ENCODE peak calls at places on chromosomes 1 and 21, in nine cellular contexts. S, A, N, U, L, X, B, P and V are unnamed samples.

GRCh38 chr1:78536427-78536826 is 45.7 kb downstream of the PTGFR start:
- DNase-seq in U (peak), L (peak), N (no peak), S (no peak), B (no peak), P (no peak), A (peak), X (no peak), V (no peak)

GRCh38 chr1:226625326-226625725 is 76.8 kb downstream of the STUM start:
- DNase-seq in L (no peak), A (no peak), B (no peak), P (peak), S (no peak), X (no peak), N (no peak), U (no peak), V (no peak)

GRCh38 chr1:226603030-226603960 is 54.7 kb downstream of the STUM start:
- DNase-seq in U (peak), L (peak), B (no peak), N (no peak), X (no peak), A (peak), S (no peak), P (peak), V (no peak)

GRCh38 chr1:54436826-54437225 is 30.6 kb upstream of the SSBP3 start:
- DNase-seq in L (no peak), X (no peak), P (no peak), S (no peak), U (no peak), B (no peak), A (no peak), N (no peak), V (no peak)

GRCh38 chr21:38925923-38926322 is 120.2 kb downstream of the ETS2 start:
- DNase-seq in U (peak), B (no peak), X (no peak), N (no peak), L (peak), A (peak), P (peak), S (no peak), V (no peak)

GRCh38 chr21:29075706-29076447 is 2.4 kb upstream of the CCT8 start:
- DNase-seq in A (peak), X (peak), U (no peak), S (no peak), N (no peak), L (peak), B (no peak), P (no peak), V (no peak)

GRCh38 chr1:61120307-61120840 is 38.0 kb downstream of the NFIA start:
- DNase-seq in X (no peak), B (no peak), A (no peak), P (no peak), S (no peak), N (no peak), L (no peak), U (no peak), V (no peak)

GRCh38 chr1:225996946-225997545 is 2.1 kb downstream of the SDE2 start:
- DNase-seq in P (no peak), U (no peak), S (no peak), N (peak), L (peak), X (no peak), B (no peak), A (peak), V (no peak)

GRCh38 chr1:71587961-71588360 is 507.1 kb upstream of the ZRANB2 start:
- DNase-seq in L (peak), B (no peak), P (no peak), U (peak), S (no peak), X (no peak), A (peak), N (no peak), V (peak)

GRCh38 chr1:223792046-223792445 is 53.7 kb downstream of the TP53BP2 start:
- DNase-seq in S (no peak), A (no peak), X (no peak), U (peak), P (no peak), L (no peak), B (no peak), N (no peak), V (no peak)

GRCh38 chr21:35796834-35797233 is 263.5 kb downstream of the SETD4 start:
- DNase-seq in A (no peak), U (no peak), X (no peak), S (no peak), N (no peak), L (no peak), P (no peak), B (no peak), V (no peak)

GRCh38 chr1:217344712-217345111 is 286.2 kb downstream of the GPATCH2 start:
- DNase-seq in L (no peak), N (no peak), U (no peak), P (no peak), X (no peak), S (no peak), B (no peak), A (no peak), V (no peak)

GRCh38 chr1:192088496-192088895 is 69.8 kb upstream of the RGS18 start:
- DNase-seq in N (no peak), P (no peak), S (no peak), U (no peak), B (no peak), X (no peak), L (no peak), A (no peak), V (no peak)

GRCh38 chr21:43658094-43658725 is 1.1 kb downstream of the HSF2BP start:
- DNase-seq in U (no peak), L (no peak), N (no peak), A (no peak), B (no peak), S (no peak), X (no peak), P (no peak), V (no peak)

GRCh38 chr1:218250492-218250891 is 34.6 kb upstream of the RRP15 start:
- DNase-seq in X (no peak), L (no peak), B (no peak), P (no peak), S (no peak), U (no peak), A (no peak), N (no peak), V (no peak)

GRCh38 chr1:26028490-26028980 is 7.0 kb downstream of the EXTL1 start:
- DNase-seq in N (no peak), B (no peak), X (no peak), S (no peak), P (no peak), U (no peak), A (no peak), L (no peak), V (no peak)

GRCh38 chr1:40796939-40797667 is 13.5 kb downstream of the KCNQ4 start:
- DNase-seq in B (no peak), U (peak), P (no peak), N (no peak), X (no peak), L (peak), S (no peak), A (no peak), V (no peak)

GRCh38 chr1:216140650-216141547 is 282.3 kb downstream of the USH2A start:
- DNase-seq in B (no peak), U (peak), X (no peak), N (no peak), L (no peak), P (no peak), A (peak), S (no peak), V (peak)

GRCh38 chr1:94068831-94069648 is 51.9 kb downstream of the ABCA4 start:
- DNase-seq in N (no peak), L (peak), A (no peak), X (no peak), S (no peak), B (no peak), U (no peak), P (peak), V (peak)

GRCh38 chr1:6098303-6099215 is 52.9 kb downstream of the KCNAB2 start:
- DNase-seq in S (no peak), N (no peak), A (peak), U (peak), P (peak), L (peak), B (no peak), X (no peak), V (no peak)

GRCh38 chr1:6100801-6101783 is 55.4 kb downstream of the KCNAB2 start:
- DNase-seq in N (no peak), U (no peak), P (peak), A (no peak), L (no peak), S (no peak), X (no peak), B (no peak), V (peak)

GRCh38 chr1:6101826-6102225 is 56.1 kb downstream of the KCNAB2 start:
- DNase-seq in L (no peak), P (peak), B (no peak), S (no peak), X (no peak), A (no peak), U (no peak), N (no peak), V (no peak)

GRCh38 chr1:6099297-6099696 is 53.6 kb downstream of the KCNAB2 start:
- DNase-seq in N (no peak), B (no peak), X (no peak), U (no peak), A (no peak), P (peak), L (no peak), S (no peak), V (no peak)

DNA sequence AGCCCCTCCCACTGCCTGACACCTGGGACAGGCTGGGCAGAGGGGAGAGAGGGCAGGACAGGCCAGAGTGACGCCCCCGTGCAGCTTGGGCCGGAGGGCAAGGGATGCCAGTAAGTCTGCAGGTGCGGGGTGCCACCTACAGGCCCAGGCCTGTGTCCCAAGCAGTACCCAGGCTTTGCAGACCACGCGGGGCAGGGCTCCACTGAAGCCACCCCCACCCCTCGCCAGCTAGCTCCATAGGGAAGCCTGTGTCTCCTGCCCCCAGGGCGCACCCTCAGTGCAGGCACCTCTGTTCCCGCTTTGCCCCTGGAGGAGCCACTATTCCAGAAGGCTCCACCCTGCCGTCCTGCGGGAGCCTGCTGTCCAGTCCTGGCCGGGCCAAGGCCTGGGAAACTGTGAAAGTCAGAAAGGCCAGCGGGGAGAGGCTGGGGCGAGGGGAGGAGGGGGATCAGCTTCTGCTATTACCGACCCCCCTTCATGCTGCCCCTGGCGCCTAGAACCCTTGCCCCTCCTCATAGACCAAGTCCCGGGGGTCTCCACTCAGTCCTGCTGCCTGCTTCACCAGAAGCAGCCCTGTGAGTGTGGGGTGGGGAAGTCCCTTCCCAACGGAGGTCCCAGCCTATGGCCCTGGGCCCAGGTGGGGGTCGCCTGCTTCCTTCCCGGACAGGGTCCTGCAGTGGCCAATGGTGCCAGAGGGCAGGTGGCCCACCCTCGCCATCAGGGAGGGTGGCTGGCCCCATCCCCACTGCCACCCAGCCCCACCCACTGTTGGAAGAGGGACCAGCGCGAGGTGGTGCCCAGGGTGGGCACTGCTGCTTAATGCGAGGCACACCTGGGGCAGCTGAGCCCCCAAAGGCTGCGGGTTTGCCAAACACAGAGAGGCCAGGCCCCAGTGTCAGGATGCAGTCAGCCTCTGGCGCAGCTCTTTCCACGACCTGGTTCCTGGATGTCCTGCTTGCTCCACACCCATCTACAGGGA is 54.4 kb downstream of the KCNAB2 start:
- DNase-seq in B (no peak), L (no peak), U (no peak), S (no peak), X (no peak), P (peak), A (no peak), N (peak), V (no peak)
- TF ChIP-seq CTCF in B (no peak), L (no peak), U (no peak), S (no peak), X (peak), P (no peak), A (no peak), N (peak), V (no peak)

GRCh38 chr1:100879422-100879821 is 15.2 kb downstream of the EXTL2 start:
- DNase-seq in L (no peak), U (peak), X (no peak), P (no peak), S (no peak), N (no peak), B (no peak), A (no peak), V (no peak)

GRCh38 chr1:100882622-100883186 is 11.9 kb downstream of the EXTL2 start:
- DNase-seq in L (no peak), S (no peak), B (no peak), N (no peak), U (no peak), P (no peak), X (no peak), A (no peak), V (no peak)

GRCh38 chr1:100881687-100882086 is 13.0 kb downstream of the EXTL2 start:
- DNase-seq in P (no peak), B (no peak), U (no peak), X (no peak), L (no peak), A (no peak), N (no peak), S (no peak), V (no peak)

DNA sequence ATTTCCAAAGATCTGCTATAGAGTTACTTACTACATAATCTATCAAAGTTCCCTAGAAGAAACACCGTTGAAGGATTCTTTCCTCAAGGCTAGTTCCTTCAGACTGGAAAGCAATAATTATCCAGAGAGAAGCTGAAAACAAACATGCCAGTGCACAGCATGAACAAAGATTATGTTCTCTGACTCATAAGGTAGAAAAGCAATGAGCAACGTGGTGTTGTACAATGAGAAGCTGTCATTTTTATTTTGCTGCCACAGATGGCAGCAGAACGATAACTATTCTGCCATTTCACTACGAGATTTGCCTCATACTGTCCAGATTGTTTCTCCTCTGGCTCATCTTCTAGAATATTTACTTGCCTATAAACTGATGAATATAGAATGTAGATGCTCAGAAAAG is 10.7 kb downstream of the EXTL2 start:
- DNase-seq in N (no peak), P (no peak), X (no peak), B (no peak), S (no peak), A (peak), L (peak), U (peak), V (no peak)
- TF ChIP-seq CTCF in N (peak), P (no peak), X (no peak), B (no peak), S (no peak), A (peak), L (no peak), U (no peak), V (no peak)

GRCh38 chr1:89843279-89844121 is 22.7 kb downstream of the LRRC8D start:
- DNase-seq in N (peak), A (peak), P (peak), S (peak), X (no peak), U (peak), B (peak), L (peak), V (peak)
- TF ChIP-seq CTCF in N (peak), A (peak), P (peak), S (peak), X (peak), U (peak), B (peak), L (peak), V (peak)

DNA sequence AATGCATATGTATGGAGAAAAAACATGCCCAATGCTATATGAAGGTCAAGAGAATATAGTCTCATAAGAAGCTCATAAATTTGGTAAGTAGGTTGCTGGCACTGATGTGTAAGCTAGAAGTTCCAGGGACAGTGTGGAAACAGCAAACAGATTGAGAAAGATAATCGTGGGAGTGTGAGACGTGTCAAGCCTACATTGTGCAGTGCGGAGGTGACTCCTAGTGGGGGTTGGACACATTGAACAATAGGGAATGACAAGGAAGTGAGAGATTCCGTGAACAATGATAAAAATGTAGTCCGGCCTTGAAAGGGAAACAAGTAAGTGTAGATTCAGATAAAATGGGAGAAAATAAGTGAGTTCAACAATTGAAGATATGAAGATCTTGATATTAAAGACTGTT is 788.4 kb upstream of the PRMT6 start:
- DNase-seq in U (no peak), X (no peak), S (no peak), A (no peak), P (no peak), L (peak), N (no peak), B (no peak), V (peak)
- TF ChIP-seq CTCF in U (no peak), X (no peak), S (no peak), A (no peak), P (no peak), L (no peak), N (peak), B (no peak), V (peak)

GRCh38 chr1:29703596-29703995 is 467.3 kb downstream of the PTPRU start:
- DNase-seq in P (peak), S (no peak), B (peak), N (peak), X (no peak), U (peak), A (peak), L (peak), V (peak)
- TF ChIP-seq CTCF in P (peak), S (no peak), B (peak), N (peak), X (peak), U (peak), A (peak), L (peak), V (peak)